ENCODE peak calls at places on chromosomes 1 and 21, in ten cellular contexts. One of them, this sample, is unnamed.

GRCh38 chr21:37869661-37870060 is 46.6 kb downstream of the KCNJ6 start:
- DNase-seq in epithelial cell of proximal tubule: no peak
- DNase-seq in foreskin fibroblast: no peak
- DNase-seq in progenitor cell of endocrine pancreas: no peak
- DNase-seq in heart left ventricle: no peak
- DNase-seq in neural progenitor cell: no peak
- DNase-seq in IMR-90: no peak
- DNase-seq in esophagus squamous epithelium: no peak
- DNase-seq in prostate gland: no peak
- DNase-seq in HFFc6: no peak
- DNase-seq in this sample: no peak

GRCh38 chr1:93620169-93620840 is 61.3 kb downstream of the BCAR3 start:
- DNase-seq in epithelial cell of proximal tubule: no peak
- DNase-seq in foreskin fibroblast: peak; percentile 73
- DNase-seq in progenitor cell of endocrine pancreas: no peak
- DNase-seq in heart left ventricle: no peak
- DNase-seq in neural progenitor cell: no peak
- DNase-seq in IMR-90: peak; percentile 66
- DNase-seq in esophagus squamous epithelium: no peak
- DNase-seq in prostate gland: no peak
- DNase-seq in HFFc6: peak; percentile 44
- DNase-seq in this sample: no peak

GRCh38 chr1:153646672-153647374 is 11.7 kb upstream of the SNAPIN start:
- DNase-seq in epithelial cell of proximal tubule: no peak
- DNase-seq in foreskin fibroblast: peak; percentile 55
- DNase-seq in progenitor cell of endocrine pancreas: no peak
- DNase-seq in heart left ventricle: no peak
- DNase-seq in neural progenitor cell: no peak
- DNase-seq in IMR-90: no peak
- DNase-seq in esophagus squamous epithelium: no peak
- DNase-seq in prostate gland: no peak
- DNase-seq in HFFc6: no peak
- DNase-seq in this sample: no peak

GRCh38 chr1:203152158-203153034 is 23.2 kb downstream of the MYBPH start:
- DNase-seq in epithelial cell of proximal tubule: peak; percentile 86
- DNase-seq in foreskin fibroblast: peak; percentile 40
- DNase-seq in progenitor cell of endocrine pancreas: no peak
- DNase-seq in heart left ventricle: no peak
- DNase-seq in neural progenitor cell: peak; percentile 60
- DNase-seq in IMR-90: peak; percentile 49
- DNase-seq in esophagus squamous epithelium: no peak
- DNase-seq in prostate gland: no peak
- DNase-seq in HFFc6: peak; percentile 33
- DNase-seq in this sample: no peak

GRCh38 chr1:14925336-14926136 is 228.0 kb upstream of the TMEM51 start:
- DNase-seq in epithelial cell of proximal tubule: no peak
- DNase-seq in foreskin fibroblast: no peak
- DNase-seq in progenitor cell of endocrine pancreas: no peak
- DNase-seq in heart left ventricle: no peak
- DNase-seq in neural progenitor cell: no peak
- DNase-seq in IMR-90: no peak
- DNase-seq in esophagus squamous epithelium: no peak
- DNase-seq in prostate gland: no peak
- DNase-seq in HFFc6: no peak
- DNase-seq in this sample: no peak

GRCh38 chr1:183180213-183180612 is 5.9 kb upstream of the LAMC2 start:
- DNase-seq in epithelial cell of proximal tubule: peak; percentile 80
- DNase-seq in foreskin fibroblast: peak; percentile 92
- DNase-seq in progenitor cell of endocrine pancreas: no peak
- DNase-seq in heart left ventricle: peak; percentile 72
- DNase-seq in neural progenitor cell: no peak
- DNase-seq in IMR-90: peak; percentile 85
- DNase-seq in esophagus squamous epithelium: no peak
- DNase-seq in prostate gland: peak; percentile 74
- DNase-seq in HFFc6: peak; percentile 68
- DNase-seq in this sample: no peak

GRCh38 chr21:21085206-21085605 is 87.0 kb downstream of the NCAM2 start:
- DNase-seq in epithelial cell of proximal tubule: no peak
- DNase-seq in foreskin fibroblast: no peak
- DNase-seq in progenitor cell of endocrine pancreas: no peak
- DNase-seq in heart left ventricle: no peak
- DNase-seq in neural progenitor cell: no peak
- DNase-seq in IMR-90: no peak
- DNase-seq in esophagus squamous epithelium: no peak
- DNase-seq in prostate gland: no peak
- DNase-seq in HFFc6: no peak
- DNase-seq in this sample: no peak

GRCh38 chr1:150053911-150054310 is 13.7 kb upstream of the VPS45 start:
- DNase-seq in epithelial cell of proximal tubule: no peak
- DNase-seq in foreskin fibroblast: no peak
- DNase-seq in progenitor cell of endocrine pancreas: no peak
- DNase-seq in heart left ventricle: no peak
- DNase-seq in neural progenitor cell: no peak
- DNase-seq in IMR-90: no peak
- DNase-seq in esophagus squamous epithelium: no peak
- DNase-seq in prostate gland: no peak
- DNase-seq in HFFc6: no peak
- DNase-seq in this sample: no peak

GRCh38 chr1:905071-905749 is 18.5 kb upstream of the SAMD11 start:
- DNase-seq in epithelial cell of proximal tubule: no peak
- DNase-seq in foreskin fibroblast: peak; percentile 54
- DNase-seq in progenitor cell of endocrine pancreas: peak; percentile 23
- DNase-seq in heart left ventricle: peak; percentile 72
- DNase-seq in neural progenitor cell: peak; percentile 37
- DNase-seq in IMR-90: no peak
- DNase-seq in esophagus squamous epithelium: no peak
- DNase-seq in prostate gland: peak; percentile 17
- DNase-seq in HFFc6: no peak
- DNase-seq in this sample: no peak

GRCh38 chr1:248618878-248619277 is 16.0 kb downstream of the OR2T11 start:
- DNase-seq in epithelial cell of proximal tubule: no peak
- DNase-seq in foreskin fibroblast: peak; percentile 2
- DNase-seq in progenitor cell of endocrine pancreas: no peak
- DNase-seq in heart left ventricle: no peak
- DNase-seq in neural progenitor cell: no peak
- DNase-seq in IMR-90: peak; percentile 0
- DNase-seq in esophagus squamous epithelium: no peak
- DNase-seq in prostate gland: peak; percentile 23
- DNase-seq in HFFc6: peak; percentile 25
- DNase-seq in this sample: no peak
- TF ChIP-seq CTCF in epithelial cell of proximal tubule: peak; percentile 91
- TF ChIP-seq CTCF in foreskin fibroblast: peak; percentile 40
- TF ChIP-seq CTCF in progenitor cell of endocrine pancreas: no peak
- TF ChIP-seq CTCF in heart left ventricle: no peak
- TF ChIP-seq CTCF in neural progenitor cell: peak; percentile 24
- TF ChIP-seq CTCF in IMR-90: peak; percentile 36
- TF ChIP-seq CTCF in esophagus squamous epithelium: peak; percentile 56
- TF ChIP-seq CTCF in prostate gland: peak; percentile 14
- TF ChIP-seq CTCF in HFFc6: peak; percentile 71
- TF ChIP-seq CTCF in this sample: no peak

GRCh38 chr1:114669562-114670082 is at the start of gene DENND2C:
- DNase-seq in epithelial cell of proximal tubule: no peak
- DNase-seq in foreskin fibroblast: no peak
- DNase-seq in progenitor cell of endocrine pancreas: peak; percentile 42
- DNase-seq in heart left ventricle: no peak
- DNase-seq in neural progenitor cell: peak; percentile 85
- DNase-seq in IMR-90: no peak
- DNase-seq in esophagus squamous epithelium: no peak
- DNase-seq in prostate gland: no peak
- DNase-seq in HFFc6: no peak
- DNase-seq in this sample: no peak

GRCh38 chr1:114670083-114671010 is 498 bp upstream of the DENND2C start:
- DNase-seq in epithelial cell of proximal tubule: peak; percentile 72
- DNase-seq in foreskin fibroblast: peak; percentile 97
- DNase-seq in progenitor cell of endocrine pancreas: peak; percentile 89
- DNase-seq in heart left ventricle: peak; percentile 95
- DNase-seq in neural progenitor cell: peak; percentile 96
- DNase-seq in IMR-90: peak; percentile 80
- DNase-seq in esophagus squamous epithelium: peak; percentile 67
- DNase-seq in prostate gland: peak; percentile 95
- DNase-seq in HFFc6: peak; percentile 89
- DNase-seq in this sample: peak; percentile 67

GRCh38 chr1:114668784-114669561 is 876 bp downstream of the DENND2C start:
- DNase-seq in epithelial cell of proximal tubule: no peak
- DNase-seq in foreskin fibroblast: peak; percentile 62
- DNase-seq in progenitor cell of endocrine pancreas: no peak
- DNase-seq in heart left ventricle: no peak
- DNase-seq in neural progenitor cell: no peak
- DNase-seq in IMR-90: peak; percentile 24
- DNase-seq in esophagus squamous epithelium: no peak
- DNase-seq in prostate gland: no peak
- DNase-seq in HFFc6: peak; percentile 13
- DNase-seq in this sample: no peak

GRCh38 chr1:114671939-114672275 is 2.1 kb upstream of the DENND2C start:
- DNase-seq in epithelial cell of proximal tubule: no peak
- DNase-seq in foreskin fibroblast: no peak
- DNase-seq in progenitor cell of endocrine pancreas: no peak
- DNase-seq in heart left ventricle: no peak
- DNase-seq in neural progenitor cell: no peak
- DNase-seq in IMR-90: no peak
- DNase-seq in esophagus squamous epithelium: no peak
- DNase-seq in prostate gland: no peak
- DNase-seq in HFFc6: no peak
- DNase-seq in this sample: no peak

DNA sequence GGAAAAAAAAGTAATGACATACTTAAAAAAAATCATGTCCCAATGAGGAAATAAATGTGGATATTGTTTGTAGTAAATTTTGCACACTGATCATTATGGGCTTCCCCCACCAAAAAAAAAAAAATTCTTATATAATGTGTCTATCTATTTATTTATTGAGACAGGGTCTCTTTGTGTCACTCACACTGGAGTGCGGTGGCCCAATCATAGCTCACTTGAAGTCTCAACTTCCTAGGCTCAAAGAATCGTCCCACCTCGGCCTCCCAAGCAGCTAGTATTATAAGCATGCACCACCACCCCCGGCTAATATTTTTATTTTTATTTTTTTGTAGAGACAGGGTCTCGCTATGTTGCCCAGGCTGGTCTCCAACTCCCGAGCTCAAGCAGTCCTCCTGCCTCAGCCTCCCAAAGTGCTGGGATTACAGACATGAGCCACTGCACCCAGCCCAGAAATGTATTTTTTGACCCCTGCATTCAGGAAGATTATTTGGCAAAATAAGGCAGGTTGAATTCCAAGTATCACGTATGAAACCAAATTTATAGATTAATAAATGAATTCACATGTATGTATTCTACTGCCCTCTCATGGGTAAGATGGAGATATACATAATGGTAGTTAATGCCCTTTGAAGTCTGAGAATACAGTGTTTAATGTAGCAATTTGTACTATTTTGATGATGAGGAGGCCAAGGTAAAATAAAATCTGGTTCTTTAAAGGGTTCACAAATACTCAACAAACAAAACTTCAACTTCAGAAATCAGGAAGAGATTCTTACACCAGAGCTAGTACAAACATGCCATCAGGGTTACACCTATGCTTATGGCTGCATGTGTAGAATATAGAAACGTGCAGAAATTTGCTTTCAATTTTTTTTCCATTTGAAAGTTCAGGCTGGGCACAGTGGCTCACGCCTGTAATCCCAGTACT is 1.4 kb upstream of the DENND2C start:
- DNase-seq in epithelial cell of proximal tubule: no peak
- DNase-seq in foreskin fibroblast: peak; percentile 30
- DNase-seq in progenitor cell of endocrine pancreas: no peak
- DNase-seq in heart left ventricle: no peak
- DNase-seq in neural progenitor cell: no peak
- DNase-seq in IMR-90: peak; percentile 32
- DNase-seq in esophagus squamous epithelium: no peak
- DNase-seq in prostate gland: no peak
- DNase-seq in HFFc6: peak; percentile 4
- DNase-seq in this sample: no peak
- TF ChIP-seq CTCF in epithelial cell of proximal tubule: peak; percentile 36
- TF ChIP-seq CTCF in foreskin fibroblast: no peak
- TF ChIP-seq CTCF in progenitor cell of endocrine pancreas: peak; percentile 36
- TF ChIP-seq CTCF in heart left ventricle: no peak
- TF ChIP-seq CTCF in neural progenitor cell: peak; percentile 24
- TF ChIP-seq CTCF in IMR-90: peak; percentile 52
- TF ChIP-seq CTCF in esophagus squamous epithelium: peak; percentile 72
- TF ChIP-seq CTCF in prostate gland: peak; percentile 26
- TF ChIP-seq CTCF in HFFc6: peak; percentile 70
- TF ChIP-seq CTCF in this sample: peak; percentile 46

GRCh38 chr1:221166162-221166500 is 286.9 kb downstream of the HLX start:
- DNase-seq in epithelial cell of proximal tubule: no peak
- DNase-seq in foreskin fibroblast: no peak
- DNase-seq in progenitor cell of endocrine pancreas: no peak
- DNase-seq in heart left ventricle: no peak
- DNase-seq in neural progenitor cell: no peak
- DNase-seq in IMR-90: peak; percentile 1
- DNase-seq in esophagus squamous epithelium: no peak
- DNase-seq in prostate gland: no peak
- DNase-seq in HFFc6: no peak
- DNase-seq in this sample: no peak
- TF ChIP-seq CTCF in epithelial cell of proximal tubule: no peak
- TF ChIP-seq CTCF in foreskin fibroblast: no peak
- TF ChIP-seq CTCF in progenitor cell of endocrine pancreas: no peak
- TF ChIP-seq CTCF in heart left ventricle: no peak
- TF ChIP-seq CTCF in neural progenitor cell: no peak
- TF ChIP-seq CTCF in IMR-90: no peak
- TF ChIP-seq CTCF in esophagus squamous epithelium: no peak
- TF ChIP-seq CTCF in prostate gland: no peak
- TF ChIP-seq CTCF in HFFc6: no peak
- TF ChIP-seq CTCF in this sample: no peak

GRCh38 chr1:158037008-158037875 is 43.8 kb downstream of the KIRREL1 start:
- DNase-seq in epithelial cell of proximal tubule: no peak
- DNase-seq in foreskin fibroblast: no peak
- DNase-seq in progenitor cell of endocrine pancreas: no peak
- DNase-seq in heart left ventricle: no peak
- DNase-seq in neural progenitor cell: no peak
- DNase-seq in IMR-90: no peak
- DNase-seq in esophagus squamous epithelium: no peak
- DNase-seq in prostate gland: no peak
- DNase-seq in HFFc6: no peak
- DNase-seq in this sample: no peak

GRCh38 chr1:158035014-158035413 is 41.6 kb downstream of the KIRREL1 start:
- DNase-seq in epithelial cell of proximal tubule: no peak
- DNase-seq in foreskin fibroblast: no peak
- DNase-seq in progenitor cell of endocrine pancreas: no peak
- DNase-seq in heart left ventricle: no peak
- DNase-seq in neural progenitor cell: no peak
- DNase-seq in IMR-90: no peak
- DNase-seq in esophagus squamous epithelium: no peak
- DNase-seq in prostate gland: no peak
- DNase-seq in HFFc6: no peak
- DNase-seq in this sample: no peak

GRCh38 chr1:158039380-158039779 is 45.9 kb downstream of the KIRREL1 start:
- DNase-seq in epithelial cell of proximal tubule: no peak
- DNase-seq in foreskin fibroblast: peak; percentile 79
- DNase-seq in progenitor cell of endocrine pancreas: no peak
- DNase-seq in heart left ventricle: no peak
- DNase-seq in neural progenitor cell: no peak
- DNase-seq in IMR-90: peak; percentile 40
- DNase-seq in esophagus squamous epithelium: no peak
- DNase-seq in prostate gland: no peak
- DNase-seq in HFFc6: peak; percentile 55
- DNase-seq in this sample: no peak

GRCh38 chr1:158037876-158038359 is 44.5 kb downstream of the KIRREL1 start:
- DNase-seq in epithelial cell of proximal tubule: no peak
- DNase-seq in foreskin fibroblast: peak; percentile 88
- DNase-seq in progenitor cell of endocrine pancreas: no peak
- DNase-seq in heart left ventricle: peak; percentile 27
- DNase-seq in neural progenitor cell: no peak
- DNase-seq in IMR-90: peak; percentile 67
- DNase-seq in esophagus squamous epithelium: no peak
- DNase-seq in prostate gland: no peak
- DNase-seq in HFFc6: peak; percentile 68
- DNase-seq in this sample: no peak

GRCh38 chr1:158035976-158036583 is 42.6 kb downstream of the KIRREL1 start:
- DNase-seq in epithelial cell of proximal tubule: no peak
- DNase-seq in foreskin fibroblast: peak; percentile 80
- DNase-seq in progenitor cell of endocrine pancreas: no peak
- DNase-seq in heart left ventricle: peak; percentile 35
- DNase-seq in neural progenitor cell: peak; percentile 60
- DNase-seq in IMR-90: peak; percentile 68
- DNase-seq in esophagus squamous epithelium: no peak
- DNase-seq in prostate gland: peak; percentile 24
- DNase-seq in HFFc6: peak; percentile 39
- DNase-seq in this sample: no peak
- TF ChIP-seq CTCF in epithelial cell of proximal tubule: peak; percentile 78
- TF ChIP-seq CTCF in foreskin fibroblast: peak; percentile 61
- TF ChIP-seq CTCF in progenitor cell of endocrine pancreas: peak; percentile 87
- TF ChIP-seq CTCF in heart left ventricle: peak; percentile 77
- TF ChIP-seq CTCF in neural progenitor cell: peak; percentile 88
- TF ChIP-seq CTCF in IMR-90: peak; percentile 80
- TF ChIP-seq CTCF in esophagus squamous epithelium: peak; percentile 73
- TF ChIP-seq CTCF in prostate gland: peak; percentile 80
- TF ChIP-seq CTCF in HFFc6: peak; percentile 97
- TF ChIP-seq CTCF in this sample: peak; percentile 81